ENCODE peak calls at places on chromosomes 6 and 20, in five cellular contexts. Z is B cell; W is NCI-H748 treated with DMSO at 0.1 percent for 48 hours; N is effector CD8-positive, alpha-beta T cell; P is NCI-H460. B is an unnamed sample.

GRCh38 chr6:73579851-73580246 is 59.0 kb upstream of the EEF1A1 start:
- DNase-seq in Z (no peak), W (no peak), N (no peak), P (no peak), B (no peak)

GRCh38 chr20:5448449-5449118 is 131.8 kb upstream of the PROKR2 start:
- DNase-seq in Z (peak; percentile 61), W (peak; percentile 49), N (peak; percentile 3), P (peak; percentile 54), B (no peak)

GRCh38 chr6:2623348-2623747 is 127.4 kb downstream of the MYLK4 start:
- DNase-seq in Z (no peak), W (no peak), N (no peak), P (peak; percentile 99), B (no peak)

GRCh38 chr6:105459049-105459448 is 56.2 kb upstream of the PREP start:
- DNase-seq in Z (no peak), W (no peak), N (no peak), P (no peak), B (no peak)

GRCh38 chr20:24102749-24103148 is 114.2 kb upstream of the GGTLC1 start:
- DNase-seq in Z (no peak), W (no peak), N (no peak), P (no peak), B (no peak)

GRCh38 chr6:126535138-126535537 is 195.2 kb downstream of the CENPW start:
- DNase-seq in Z (no peak), W (no peak), N (no peak), P (no peak), B (no peak)

GRCh38 chr6:139028658-139029469 is at the start of gene ABRACL:
- DNase-seq in Z (peak; percentile 85), W (no peak), N (peak; percentile 54), P (peak; percentile 17), B (peak; percentile 61)

GRCh38 chr6:119161450-119161849 is 83.0 kb upstream of the FAM184A start:
- DNase-seq in Z (no peak), W (no peak), N (no peak), P (no peak), B (no peak)

GRCh38 chr6:154962751-154963150 is 32.4 kb upstream of the TIAM2 start:
- DNase-seq in Z (no peak), W (no peak), N (no peak), P (no peak), B (no peak)

GRCh38 chr6:1222426-1223311 is 89.2 kb upstream of the FOXQ1 start:
- DNase-seq in Z (no peak), W (no peak), N (no peak), P (no peak), B (peak; percentile 64)

GRCh38 chr20:2387180-2387577 is 6.5 kb downstream of the TGM6 start:
- DNase-seq in Z (no peak), W (peak; percentile 16), N (no peak), P (peak; percentile 24), B (no peak)

GRCh38 chr20:57483287-57484050 is 41.5 kb downstream of the CTCFL start:
- DNase-seq in Z (no peak), W (no peak), N (no peak), P (no peak), B (no peak)

GRCh38 chr6:131758920-131759319 is 48.1 kb upstream of the CTAGE9 start:
- DNase-seq in Z (no peak), W (no peak), N (no peak), P (no peak), B (no peak)

GRCh38 chr6:38876470-38876869 is 161.4 kb downstream of the DNAH8 start:
- DNase-seq in Z (no peak), W (no peak), N (no peak), P (no peak), B (no peak)

GRCh38 chr20:60407011-60407771 is 449.0 kb downstream of the CDH26 start:
- DNase-seq in Z (no peak), W (no peak), N (no peak), P (no peak), B (no peak)

GRCh38 chr6:16543491-16543890 is 217.8 kb downstream of the ATXN1 start:
- DNase-seq in Z (no peak), W (no peak), N (no peak), P (no peak), B (no peak)

GRCh38 chr6:122075084-122075760 is 324.2 kb upstream of the HSF2 start:
- DNase-seq in Z (no peak), W (no peak), N (no peak), P (no peak), B (no peak)

GRCh38 chr6:11374036-11375010 is 141.9 kb upstream of the NEDD9 start:
- DNase-seq in Z (peak; percentile 52), W (no peak), N (no peak), P (no peak), B (no peak)

GRCh38 chr6:114810468-114810867 is 467.6 kb upstream of the HS3ST5 start:
- DNase-seq in Z (no peak), W (no peak), N (no peak), P (no peak), B (no peak)

GRCh38 chr6:75094614-75095321 is 111.1 kb downstream of the COL12A1 start:
- DNase-seq in Z (no peak), W (no peak), N (no peak), P (no peak), B (no peak)

GRCh38 chr6:21462519-21462852 is 131.1 kb upstream of the SOX4 start:
- DNase-seq in Z (no peak), W (no peak), N (no peak), P (no peak), B (no peak)

GRCh38 chr20:35039146-35039545 is 53.5 kb downstream of the TRPC4AP start:
- DNase-seq in Z (no peak), W (no peak), N (no peak), P (no peak), B (no peak)

GRCh38 chr20:46348972-46349741 is 40.9 kb upstream of the CDH22 start:
- DNase-seq in Z (peak; percentile 64), W (peak; percentile 2), N (peak; percentile 10), P (peak; percentile 38), B (peak; percentile 64)

B was measured in heart right ventricle.